ENCODE peak calls at places on chromosome 11, in four cellular contexts. O is HAP-1; W is stomach; L is effector memory CD4-positive, alpha-beta T cell. E is an unnamed sample.
A peak's percentile ranks its signal among the peaks of the same experiment; 100 is the strongest.

GRCh38 chr11:26709057-26709456 is 12.8 kb downstream of the SLC5A12 start:
- DNase-seq in O (no peak), W (no peak), L (no peak), E (no peak)

GRCh38 chr11:123103326-123103980 is 41.5 kb upstream of the HSPA8 start:
- DNase-seq in O (peak; percentile 62), W (no peak), L (no peak), E (peak; percentile 82)

GRCh38 chr11:97860237-97860636 is 1160.5 kb upstream of the CNTN5 start:
- DNase-seq in O (no peak), W (no peak), L (no peak), E (no peak)

GRCh38 chr11:44310456-44311272 is 725 bp upstream of the ALX4 start:
- DNase-seq in O (peak; percentile 51), W (no peak), L (no peak), E (no peak)

GRCh38 chr11:3087821-3088800 is 30.9 kb upstream of the CARS1 start:
- DNase-seq in O (no peak), W (no peak), L (no peak), E (no peak)

GRCh38 chr11:70790671-70791300 is 392.5 kb downstream of the CTTN start:
- DNase-seq in O (no peak), W (no peak), L (no peak), E (no peak)

GRCh38 chr11:124799384-124800225 is 601 bp downstream of the MSANTD2 start:
- DNase-seq in O (peak; percentile 56), W (peak; percentile 28), L (peak; percentile 23), E (no peak)

GRCh38 chr11:14645247-14645912 is 1.8 kb downstream of the PDE3B start:
- DNase-seq in O (no peak), W (no peak), L (no peak), E (no peak)

GRCh38 chr11:47992959-47993820 is 12.8 kb downstream of the PTPRJ start:
- DNase-seq in O (no peak), W (no peak), L (no peak), E (no peak)

GRCh38 chr11:60905551-60906113 is 753 bp downstream of the PRPF19 start:
- DNase-seq in O (no peak), W (no peak), L (no peak), E (no peak)

GRCh38 chr11:44815917-44816456 is 89.2 kb downstream of the TSPAN18 start:
- DNase-seq in O (no peak), W (no peak), L (no peak), E (no peak)

GRCh38 chr11:31340903-31341572 is 28.5 kb downstream of the DCDC1 start:
- DNase-seq in O (peak; percentile 39), W (no peak), L (no peak), E (no peak)

GRCh38 chr11:89405629-89406028 is 85.5 kb downstream of the NOX4 start:
- DNase-seq in O (no peak), W (no peak), L (no peak), E (no peak)

GRCh38 chr11:18721576-18722292 is 4.3 kb downstream of the IGSF22 start:
- DNase-seq in O (peak; percentile 58), W (peak; percentile 40), L (peak; percentile 5), E (peak; percentile 67)

GRCh38 chr11:106585061-106585460 is 433.2 kb downstream of the GUCY1A2 start:
- DNase-seq in O (no peak), W (no peak), L (no peak), E (no peak)

GRCh38 chr11:44754876-44755552 is 28.3 kb downstream of the TSPAN18 start:
- DNase-seq in O (no peak), W (no peak), L (no peak), E (no peak)

GRCh38 chr11:77374611-77375031 is 73.1 kb upstream of the GDPD4 start:
- DNase-seq in O (no peak), W (no peak), L (no peak), E (no peak)

GRCh38 chr11:65432686-65433582 is 10.3 kb downstream of the NEAT1 start:
- DNase-seq in O (peak; percentile 5), W (no peak), L (no peak), E (no peak)

GRCh38 chr11:72739240-72740059 is 12.8 kb downstream of the ARAP1 start:
- DNase-seq in O (no peak), W (no peak), L (no peak), E (no peak)

GRCh38 chr11:31106326-31106725 is 263.2 kb downstream of the DCDC1 start:
- DNase-seq in O (no peak), W (no peak), L (no peak), E (no peak)

GRCh38 chr11:72642815-72643511 is 31.3 kb downstream of the PDE2A start:
- DNase-seq in O (peak; percentile 76), W (peak; percentile 56), L (peak; percentile 34), E (no peak)

GRCh38 chr11:15972838-15973237 is 383.5 kb downstream of the SOX6 start:
- DNase-seq in O (no peak), W (no peak), L (no peak), E (no peak)

GRCh38 chr11:10375280-10376048 is 70.6 kb downstream of the ADM start:
- DNase-seq in O (no peak), W (no peak), L (no peak), E (no peak)

GRCh38 chr11:14300661-14301304 is 58.2 kb downstream of the RRAS2 start:
- DNase-seq in O (peak; percentile 67), W (peak; percentile 44), L (peak; percentile 3), E (peak; percentile 81)

GRCh38 chr11:60345489-60345888 is 18.4 kb downstream of the MS4A6E start:
- DNase-seq in O (peak; percentile 76), W (peak; percentile 46), L (no peak), E (no peak)

GRCh38 chr11:124633355-124633754 is 10.7 kb downstream of the TBRG1 start:
- DNase-seq in O (no peak), W (no peak), L (no peak), E (no peak)

GRCh38 chr11:3095712-3096361 is 38.6 kb upstream of the CARS1 start:
- DNase-seq in O (no peak), W (peak; percentile 25), L (no peak), E (no peak)

GRCh38 chr11:31643831-31644230 is 134.3 kb downstream of the ELP4 start:
- DNase-seq in O (no peak), W (no peak), L (no peak), E (no peak)

GRCh38 chr11:45245237-45246045 is 40.7 kb downstream of the SYT13 start:
- DNase-seq in O (no peak), W (no peak), L (no peak), E (no peak)

GRCh38 chr11:16862733-16863132 is 124.3 kb downstream of the C11orf58 start:
- DNase-seq in O (no peak), W (no peak), L (no peak), E (no peak)

GRCh38 chr11:125164422-125165110 is at the start of gene PKNOX2:
- DNase-seq in O (peak; percentile 92), W (peak; percentile 73), L (peak; percentile 41), E (peak; percentile 81)

GRCh38 chr11:74971424-74971823 is 17.3 kb upstream of the NEU3 start:
- DNase-seq in O (no peak), W (no peak), L (no peak), E (no peak)

GRCh38 chr11:133526790-133527189 is 5.5 kb downstream of the OPCML start:
- DNase-seq in O (no peak), W (no peak), L (no peak), E (no peak)

GRCh38 chr11:86183694-86184093 is 60.9 kb upstream of the EED start:
- DNase-seq in O (no peak), W (no peak), L (no peak), E (no peak)

GRCh38 chr11:9574556-9574805 is 1.0 kb downstream of the WEE1 start:
- DNase-seq in O (peak; percentile 33), W (peak; percentile 34), L (no peak), E (no peak)

GRCh38 chr11:660681-661444 is 23.8 kb downstream of the DRD4 start:
- DNase-seq in O (no peak), W (no peak), L (no peak), E (no peak)

GRCh38 chr11:657691-658126 is 20.6 kb downstream of the DRD4 start:
- DNase-seq in O (no peak), W (no peak), L (no peak), E (no peak)

GRCh38 chr11:656866-657265 is 19.8 kb downstream of the DRD4 start:
- DNase-seq in O (no peak), W (no peak), L (no peak), E (no peak)

GRCh38 chr11:660281-660680 is 23.2 kb downstream of the DRD4 start:
- DNase-seq in O (no peak), W (no peak), L (no peak), E (no peak)

GRCh38 chr11:659532-660085 is 22.5 kb downstream of the DRD4 start:
- DNase-seq in O (no peak), W (no peak), L (no peak), E (no peak)
- H3K36me3 ChIP-seq in O (peaks cover 39% of the 10 kb centered on the region), W (peaks cover 80% of the 10 kb centered on the region), L (peaks cover 10% of the 10 kb centered on the region), E (peaks cover 24% of the 10 kb centered on the region)

GRCh38 chr11:128491195-128491936 is 96.0 kb downstream of the ETS1 start:
- DNase-seq in O (no peak), W (no peak), L (no peak), E (no peak)

GRCh38 chr11:128492903-128493569 is 94.3 kb downstream of the ETS1 start:
- DNase-seq in O (no peak), W (no peak), L (no peak), E (no peak)

GRCh38 chr11:128494418-128495332 is 92.7 kb downstream of the ETS1 start:
- DNase-seq in O (no peak), W (no peak), L (no peak), E (no peak)

GRCh38 chr11:128493570-128493965 is 93.8 kb downstream of the ETS1 start:
- DNase-seq in O (no peak), W (no peak), L (no peak), E (no peak)

GRCh38 chr11:128492461-128492860 is 94.9 kb downstream of the ETS1 start:
- DNase-seq in O (no peak), W (no peak), L (no peak), E (no peak)
- H3K4me1 ChIP-seq in O (no peaks in the 10 kb centered on the region), W (peaks cover 40% of the 10 kb centered on the region), L (peaks cover 90% of the 10 kb centered on the region), E (no peaks in the 10 kb centered on the region)

GRCh38 chr11:12930850-12931249 is 78.3 kb upstream of the RASSF10 start:
- DNase-seq in O (no peak), W (no peak), L (no peak), E (no peak)
- H3K36me3 ChIP-seq in O (no peaks in the 10 kb centered on the region), W (peaks cover 51% of the 10 kb centered on the region), L (no peaks in the 10 kb centered on the region), E (peaks cover 6% of the 10 kb centered on the region)

GRCh38 chr11:94791216-94791889 is 23.2 kb downstream of the AMOTL1 start:
- DNase-seq in O (no peak), W (no peak), L (no peak), E (no peak)
- H3K4me1 ChIP-seq in O (no peaks in the 10 kb centered on the region), W (peaks cover 29% of the 10 kb centered on the region), L (no peaks in the 10 kb centered on the region), E (no peaks in the 10 kb centered on the region)

DNA sequence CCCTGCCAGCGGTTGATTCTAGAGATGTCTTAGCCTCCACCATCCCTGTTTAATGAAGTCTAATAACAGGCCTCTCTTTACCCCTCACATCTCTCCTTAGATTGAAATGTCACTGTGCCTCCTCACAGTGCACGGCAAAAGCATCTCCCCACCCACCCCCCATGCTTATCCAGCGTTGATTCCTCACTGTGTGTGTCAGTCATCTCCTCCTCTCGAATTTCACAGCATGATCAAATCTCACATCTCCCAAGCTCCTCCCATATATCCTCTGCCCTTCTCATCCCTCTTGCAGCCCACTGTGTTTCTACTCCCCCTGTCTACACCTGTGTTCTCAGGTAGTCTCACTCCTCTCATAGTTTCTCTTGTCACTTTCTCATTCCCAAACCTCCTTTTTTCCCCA is 84.6 kb downstream of the DBX1 start:
- DNase-seq in O (no peak), W (no peak), L (no peak), E (no peak)
- H3K36me3 ChIP-seq in O (no peaks in the 10 kb centered on the region), W (peaks cover 58% of the 10 kb centered on the region), L (no peaks in the 10 kb centered on the region), E (peaks cover 24% of the 10 kb centered on the region)

GRCh38 chr11:114092953-114093352 is 33.4 kb downstream of the ZBTB16 start:
- DNase-seq in O (no peak), W (no peak), L (no peak), E (no peak)
- H3K4me1 ChIP-seq in O (peaks cover 4% of the 10 kb centered on the region), W (peaks cover 71% of the 10 kb centered on the region), L (peaks cover 9% of the 10 kb centered on the region), E (no peaks in the 10 kb centered on the region)

E was measured in right atrium auricular region.